ENCODE peak calls at places on chromosomes 4 and X, in five cellular contexts. N, I, D, M and J are unnamed samples.

GRCh38 chrX:134886201-134886600 is 104.6 kb upstream of the SMIM10 start:
- DNase-seq in N (no peak), I (peak; percentile 89), D (no peak), M (no peak), J (no peak)

GRCh38 chr4:53987761-53988171 is 76.6 kb downstream of the CHIC2 start:
- DNase-seq in N (no peak), I (peak; percentile 70), D (no peak), M (no peak), J (no peak)

GRCh38 chr4:136355970-136356369 is 1176.3 kb downstream of the PCDH18 start:
- DNase-seq in N (no peak), I (no peak), D (no peak), M (no peak), J (peak; percentile 22)

GRCh38 chr4:84920591-84920990 is 45.9 kb downstream of the WDFY3 start:
- DNase-seq in N (no peak), I (peak; percentile 67), D (no peak), M (no peak), J (no peak)

GRCh38 chr4:74555231-74555630 is 110.3 kb downstream of the AREG start:
- DNase-seq in N (no peak), I (peak; percentile 87), D (no peak), M (no peak), J (no peak)

GRCh38 chr4:132860976-132861375 is 288.1 kb upstream of the PCDH10 start:
- DNase-seq in N (no peak), I (no peak), D (no peak), M (no peak), J (no peak)

GRCh38 chr4:187304131-187304530 is 580.5 kb upstream of the FAT1 start:
- DNase-seq in N (no peak), I (no peak), D (peak; percentile 21), M (no peak), J (no peak)

GRCh38 chrX:49884290-49884862 is 5.1 kb downstream of the USP27X start:
- DNase-seq in N (no peak), I (peak; percentile 62), D (peak; percentile 53), M (peak; percentile 19), J (peak; percentile 45)

GRCh38 chr4:129043523-129043922 is 49.8 kb downstream of the SCLT1 start:
- DNase-seq in N (no peak), I (peak; percentile 23), D (no peak), M (no peak), J (no peak)

GRCh38 chr4:1712216-1713002 is at the start of gene SLBP:
- DNase-seq in N (peak; percentile 98), I (peak; percentile 92), D (peak; percentile 94), M (peak; percentile 91), J (peak; percentile 97)

GRCh38 chrX:69101655-69102251 is 63.5 kb downstream of the PJA1 start:
- DNase-seq in N (no peak), I (no peak), D (no peak), M (no peak), J (no peak)

GRCh38 chr4:8772499-8773123 is 99.0 kb downstream of the HMX1 start:
- DNase-seq in N (no peak), I (no peak), D (no peak), M (no peak), J (no peak)

GRCh38 chrX:144275403-144275802 is 391.5 kb downstream of the UBE2NL start:
- DNase-seq in N (no peak), I (peak; percentile 6), D (no peak), M (no peak), J (no peak)

GRCh38 chrX:312621-313331 is 5.8 kb downstream of the GTPBP6 start:
- DNase-seq in N (no peak), I (no peak), D (no peak), M (no peak), J (no peak)

DNA sequence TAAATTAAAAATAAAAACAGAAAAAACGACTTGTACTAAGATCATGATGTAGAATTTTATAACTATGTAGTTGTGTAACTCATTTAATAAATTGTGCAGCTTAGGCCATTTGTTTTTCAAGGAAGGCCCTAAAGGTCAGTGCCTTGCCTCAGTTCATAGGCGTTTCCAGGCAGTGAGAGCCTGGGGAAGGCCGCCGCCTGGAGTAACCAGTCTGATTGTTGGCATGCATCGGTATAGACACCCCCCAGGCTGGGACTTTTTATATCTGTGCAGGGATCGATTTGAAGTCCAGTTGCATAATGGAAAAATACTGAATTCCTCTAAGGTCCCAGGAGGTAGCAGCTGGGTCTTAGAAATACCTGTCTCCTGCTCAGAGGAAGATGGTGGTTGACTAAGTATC is 77.2 kb downstream of the TMEM131L start:
- DNase-seq in N (no peak), I (no peak), D (no peak), M (no peak), J (no peak)
- H3K4me1 ChIP-seq in N (peaks cover 31% of the 10 kb centered on the region), I (no peaks in the 10 kb centered on the region), D (peaks cover 17% of the 10 kb centered on the region), M (no peaks in the 10 kb centered on the region), J (peaks cover 7% of the 10 kb centered on the region)

GRCh38 chr4:78613522-78614311 is 62.1 kb downstream of the ANXA3 start:
- DNase-seq in N (no peak), I (no peak), D (no peak), M (no peak), J (no peak)
- H3K4me3 ChIP-seq in N (no peak overlapping the region), I (no peak overlapping the region), D (no peak overlapping the region), M (no peak overlapping the region), J (no peak overlapping the region)

GRCh38 chr4:4875147-4875546 is 15.7 kb downstream of the MSX1 start:
- DNase-seq in N (no peak), I (no peak), D (peak; percentile 14), M (no peak), J (no peak)
- H3K36me3 ChIP-seq in N (no peaks in the 10 kb centered on the region), I (no peaks in the 10 kb centered on the region), D (no peaks in the 10 kb centered on the region), M (no peaks in the 10 kb centered on the region), J (no peaks in the 10 kb centered on the region)

GRCh38 chr4:140053185-140053584 is 100.8 kb downstream of the MAML3 start:
- DNase-seq in N (no peak), I (no peak), D (no peak), M (no peak), J (no peak)
- H3K4me1 ChIP-seq in N (peaks cover 4% of the 10 kb centered on the region), I (peaks cover 21% of the 10 kb centered on the region), D (peaks cover 29% of the 10 kb centered on the region), M (no peaks in the 10 kb centered on the region), J (peaks cover 8% of the 10 kb centered on the region)

DNA sequence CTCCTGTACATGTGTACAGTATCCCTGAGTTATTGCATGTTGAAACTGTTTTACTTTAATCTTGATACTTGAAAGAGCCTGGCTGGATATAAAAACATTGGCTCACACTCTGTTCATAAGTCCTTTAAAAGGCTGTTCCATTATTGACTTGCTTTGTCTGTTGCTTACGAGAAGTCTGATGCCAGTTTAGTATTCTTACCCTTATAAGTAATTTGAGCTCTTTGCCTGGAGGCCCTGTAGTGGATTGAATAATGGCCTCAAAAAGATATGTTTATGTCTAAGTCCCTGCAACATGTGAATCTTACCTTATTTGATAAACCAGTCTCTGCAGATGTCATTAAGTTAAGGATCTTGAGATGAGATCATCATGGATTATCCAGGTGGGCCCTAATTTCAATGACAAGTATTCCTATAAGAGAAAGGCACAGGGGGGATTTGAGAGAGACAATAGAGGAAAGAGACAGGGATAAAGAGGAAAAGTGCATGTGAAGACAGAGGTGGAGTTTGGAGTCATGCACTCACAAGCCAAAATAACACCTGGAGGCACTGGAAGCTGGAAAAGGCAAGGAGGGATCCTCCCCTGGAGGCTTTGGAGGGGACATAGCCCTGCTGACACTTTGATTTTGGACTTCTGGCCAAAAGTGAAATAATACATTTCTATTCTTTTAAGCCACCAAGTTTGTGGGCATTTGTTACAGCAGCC is 98.1 kb downstream of the IRF2 start:
- DNase-seq in N (no peak), I (peak; percentile 20), D (no peak), M (no peak), J (no peak)
- H3K4me3 ChIP-seq in N (no peak overlapping the region), I (no peak overlapping the region), D (no peak overlapping the region), M (no peak overlapping the region), J (no peak overlapping the region)

DNA sequence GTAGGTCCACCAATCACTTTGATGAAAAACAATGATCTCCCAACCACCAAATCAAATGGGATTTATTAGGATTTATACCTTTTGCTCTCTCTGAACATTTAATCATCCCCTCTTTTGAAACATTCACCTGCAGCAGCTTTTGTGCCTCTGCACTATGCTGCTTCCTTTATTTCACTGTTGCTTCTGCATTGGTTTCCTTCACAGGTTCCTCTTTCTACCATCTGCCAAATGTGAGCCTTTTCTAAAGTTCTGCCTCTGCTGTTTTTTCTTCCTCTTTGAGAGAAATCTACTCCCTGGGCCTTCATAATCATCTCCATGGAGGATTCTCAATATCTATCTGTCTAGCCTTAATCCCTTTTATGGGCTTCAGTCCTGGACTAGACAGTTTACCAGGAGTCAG is 24.7 kb downstream of the CUL4B start:
- DNase-seq in N (no peak), I (no peak), D (no peak), M (no peak), J (no peak)
- H3K36me3 ChIP-seq in N (peaks cover 42% of the 10 kb centered on the region), I (peaks cover 35% of the 10 kb centered on the region), D (no peaks in the 10 kb centered on the region), M (no peaks in the 10 kb centered on the region), J (no peaks in the 10 kb centered on the region)